ENCODE peak calls at places on chromosomes 5 and 9, in six cellular contexts. R, K, T, S, Q and E are unnamed samples.

GRCh38 chr5:126269511-126269910 is 153.7 kb upstream of the GRAMD2B start:
- DNase-seq in R (no peak), S (no peak), Q (no peak), K (no peak), T (no peak), E (no peak)

GRCh38 chr9:35793461-35793860 is 2.1 kb downstream of the NPR2 start:
- DNase-seq in Q (peak), S (no peak), K (no peak), T (no peak), R (no peak), E (no peak)

GRCh38 chr9:117286245-117286644 is 128.6 kb downstream of the ASTN2 start:
- DNase-seq in K (no peak), R (no peak), T (no peak), Q (no peak), S (no peak), E (no peak)

GRCh38 chr9:17588395-17588794 is 9.5 kb downstream of the SH3GL2 start:
- DNase-seq in T (no peak), S (no peak), K (no peak), R (no peak), Q (no peak), E (no peak)

GRCh38 chr5:36619012-36619635 is 12.7 kb downstream of the SLC1A3 start:
- DNase-seq in Q (no peak), T (no peak), S (no peak), K (no peak), R (no peak), E (no peak)

GRCh38 chr5:82765765-82766164 is 311.4 kb downstream of the TMEM167A start:
- DNase-seq in Q (no peak), S (no peak), R (no peak), K (no peak), T (peak), E (no peak)

GRCh38 chr9:112112941-112113399 is 62.1 kb downstream of the SUSD1 start:
- DNase-seq in T (peak), S (no peak), K (peak), Q (peak), R (no peak), E (no peak)

GRCh38 chr5:59317023-59317771 is 576.3 kb downstream of the PDE4D start:
- DNase-seq in S (peak), Q (peak), T (no peak), K (no peak), R (no peak), E (peak)

GRCh38 chr5:178216088-178216534 is 11.8 kb downstream of the HNRNPAB start:
- DNase-seq in K (no peak), Q (no peak), S (no peak), R (no peak), T (no peak), E (no peak)

GRCh38 chr5:55102345-55102744 is at the start of gene GZMA:
- DNase-seq in K (no peak), Q (no peak), R (no peak), S (no peak), T (no peak), E (no peak)

GRCh38 chr5:77143998-77144836 is 57.1 kb upstream of the ZBED3 start:
- DNase-seq in R (peak), T (peak), Q (peak), K (peak), S (peak), E (no peak)

GRCh38 chr5:137415231-137415681 is 83.9 kb downstream of the SPOCK1 start:
- DNase-seq in R (no peak), T (no peak), S (peak), Q (no peak), K (no peak), E (no peak)

GRCh38 chr9:4678679-4679267 is 596 bp upstream of the CDC37L1 start:
- DNase-seq in R (no peak), Q (peak), T (peak), K (no peak), S (peak), E (no peak)

GRCh38 chr9:111803924-111804323 is 9.2 kb upstream of the SHOC1 start:
- DNase-seq in Q (no peak), R (no peak), K (no peak), T (no peak), S (no peak), E (no peak)

GRCh38 chr5:174698156-174698555 is 26.2 kb upstream of the MSX2 start:
- DNase-seq in Q (no peak), T (no peak), K (no peak), R (peak), S (no peak), E (no peak)

GRCh38 chr5:174692381-174692780 is 32.0 kb upstream of the MSX2 start:
- DNase-seq in T (no peak), Q (no peak), R (no peak), K (no peak), S (no peak), E (no peak)

GRCh38 chr5:174692982-174693422 is 31.4 kb upstream of the MSX2 start:
- DNase-seq in S (no peak), Q (peak), R (no peak), T (no peak), K (no peak), E (no peak)

GRCh38 chr5:174690256-174690655 is 34.1 kb upstream of the MSX2 start:
- DNase-seq in K (no peak), T (no peak), S (no peak), Q (no peak), R (no peak), E (no peak)

GRCh38 chr5:174693697-174694400 is 30.5 kb upstream of the MSX2 start:
- DNase-seq in K (no peak), R (no peak), T (peak), S (no peak), Q (no peak), E (no peak)
- H3K9ac ChIP-seq in K (no peak), R (no peak), T (no peak), S (no peak), Q (no peak), E (no peak)

GRCh38 chr5:14959443-14960119 is 88.0 kb upstream of the ANKH start:
- DNase-seq in K (no peak), T (peak), R (no peak), Q (no peak), S (no peak), E (no peak)
- TF ChIP-seq POLR2AphosphoS5 in K (no peak), T (no peak), R (no peak), Q (no peak), S (no peak), E (no peak)

GRCh38 chr9:127185931-127186781 is 63.7 kb upstream of the ANGPTL2 start:
- DNase-seq in Q (peak), R (no peak), S (peak), T (peak), K (no peak), E (no peak)

GRCh38 chr9:127182901-127183746 is 60.7 kb upstream of the ANGPTL2 start:
- DNase-seq in S (no peak), K (no peak), T (no peak), R (no peak), Q (no peak), E (no peak)

GRCh38 chr9:127183814-127184582 is 61.6 kb upstream of the ANGPTL2 start:
- DNase-seq in K (no peak), S (peak), Q (no peak), R (no peak), T (no peak), E (no peak)

GRCh38 chr9:127185181-127185580 is 62.7 kb upstream of the ANGPTL2 start:
- DNase-seq in R (no peak), T (no peak), Q (no peak), S (no peak), K (no peak), E (no peak)

DNA sequence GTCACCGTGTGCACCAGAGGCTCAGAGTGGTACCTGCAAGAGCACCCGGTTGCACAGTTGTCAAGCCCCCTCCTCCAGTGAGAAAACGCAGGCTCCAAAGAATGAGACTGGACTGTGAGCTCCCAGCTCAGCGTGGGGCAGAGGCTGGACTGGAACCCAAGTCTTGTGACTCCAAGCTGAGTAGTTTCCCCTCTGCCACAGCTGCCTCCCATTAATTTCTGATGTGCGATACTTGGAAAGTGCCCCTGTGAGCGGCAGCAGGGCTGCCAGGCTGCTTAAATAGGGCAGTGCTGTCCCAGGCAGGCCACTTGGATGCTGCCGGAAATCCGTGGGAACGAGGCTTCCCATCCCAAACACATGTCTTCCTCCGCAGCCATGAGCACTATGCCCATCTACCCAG is 62.2 kb upstream of the ANGPTL2 start:
- DNase-seq in K (no peak), Q (no peak), T (no peak), R (no peak), S (no peak), E (no peak)
- H3K9ac ChIP-seq in K (no peak), Q (no peak), T (no peak), R (no peak), S (no peak), E (no peak)

GRCh38 chr9:37963936-37964739 is 60.2 kb upstream of the SLC25A51 start:
- DNase-seq in R (no peak), T (peak), Q (no peak), K (no peak), S (peak), E (no peak)
- TF ChIP-seq POLR2AphosphoS5 in R (no peak), T (no peak), Q (peak), K (no peak), S (peak), E (no peak)